ENCODE peak calls at places on chromosomes 11 and 22, in seven cellular contexts. One of them, this sample, is unnamed.

GRCh38 chr11:64358907-64359711 is at the start of gene RPS6KA4:
- DNase-seq in activated CD4-positive, alpha-beta T cell treated with anti-CD3 and anti-CD28 coated beads for 36 hours: peak; percentile 80
- DNase-seq in SK-MEL-5: peak; percentile 59
- DNase-seq in GM12891: peak; percentile 94
- DNase-seq in stimulated activated naive CD4-positive, alpha-beta T cell: no peak
- DNase-seq in neuronal stem cell: peak; percentile 57
- DNase-seq in AG08396: peak; percentile 98
- DNase-seq in this sample: peak; percentile 60

GRCh38 chr11:68025047-68025446 is 5.4 kb upstream of the NDUFS8 start:
- DNase-seq in stimulated activated naive CD4-positive, alpha-beta T cell: no peak
- DNase-seq in neuronal stem cell: no peak
- DNase-seq in activated CD4-positive, alpha-beta T cell treated with anti-CD3 and anti-CD28 coated beads for 36 hours: no peak
- DNase-seq in SK-MEL-5: peak; percentile 17
- DNase-seq in AG08396: no peak
- DNase-seq in GM12891: no peak
- DNase-seq in this sample: no peak

GRCh38 chr11:125904678-125905077 is 370 bp downstream of the DDX25 start:
- DNase-seq in AG08396: no peak
- DNase-seq in neuronal stem cell: no peak
- DNase-seq in GM12891: no peak
- DNase-seq in SK-MEL-5: no peak
- DNase-seq in stimulated activated naive CD4-positive, alpha-beta T cell: no peak
- DNase-seq in activated CD4-positive, alpha-beta T cell treated with anti-CD3 and anti-CD28 coated beads for 36 hours: no peak
- DNase-seq in this sample: no peak

GRCh38 chr11:66056541-66056940 is 4.4 kb downstream of the SF3B2 start:
- DNase-seq in AG08396: no peak
- DNase-seq in stimulated activated naive CD4-positive, alpha-beta T cell: no peak
- DNase-seq in SK-MEL-5: no peak
- DNase-seq in GM12891: no peak
- DNase-seq in activated CD4-positive, alpha-beta T cell treated with anti-CD3 and anti-CD28 coated beads for 36 hours: no peak
- DNase-seq in neuronal stem cell: no peak
- DNase-seq in this sample: no peak

GRCh38 chr11:81886406-81887075 is 847.1 kb downstream of the FAM181B start:
- DNase-seq in AG08396: no peak
- DNase-seq in SK-MEL-5: no peak
- DNase-seq in neuronal stem cell: no peak
- DNase-seq in activated CD4-positive, alpha-beta T cell treated with anti-CD3 and anti-CD28 coated beads for 36 hours: peak; percentile 13
- DNase-seq in GM12891: no peak
- DNase-seq in stimulated activated naive CD4-positive, alpha-beta T cell: no peak
- DNase-seq in this sample: no peak

GRCh38 chr11:96213500-96213899 is 129.5 kb downstream of the MAML2 start:
- DNase-seq in GM12891: no peak
- DNase-seq in AG08396: no peak
- DNase-seq in neuronal stem cell: no peak
- DNase-seq in activated CD4-positive, alpha-beta T cell treated with anti-CD3 and anti-CD28 coated beads for 36 hours: no peak
- DNase-seq in SK-MEL-5: peak; percentile 43
- DNase-seq in stimulated activated naive CD4-positive, alpha-beta T cell: no peak
- DNase-seq in this sample: peak; percentile 84

GRCh38 chr22:22614065-22614464 is 30.3 kb upstream of the GGTLC2 start:
- DNase-seq in activated CD4-positive, alpha-beta T cell treated with anti-CD3 and anti-CD28 coated beads for 36 hours: no peak
- DNase-seq in neuronal stem cell: no peak
- DNase-seq in GM12891: no peak
- DNase-seq in stimulated activated naive CD4-positive, alpha-beta T cell: no peak
- DNase-seq in SK-MEL-5: no peak
- DNase-seq in AG08396: no peak
- DNase-seq in this sample: no peak

GRCh38 chr11:112655386-112655785 is 305.8 kb upstream of the NCAM1 start:
- DNase-seq in SK-MEL-5: peak; percentile 16
- DNase-seq in GM12891: no peak
- DNase-seq in AG08396: no peak
- DNase-seq in activated CD4-positive, alpha-beta T cell treated with anti-CD3 and anti-CD28 coated beads for 36 hours: no peak
- DNase-seq in neuronal stem cell: no peak
- DNase-seq in stimulated activated naive CD4-positive, alpha-beta T cell: no peak
- DNase-seq in this sample: peak; percentile 32

GRCh38 chr22:41619979-41620645 is 731 bp downstream of the DESI1 start:
- DNase-seq in GM12891: peak; percentile 19
- DNase-seq in activated CD4-positive, alpha-beta T cell treated with anti-CD3 and anti-CD28 coated beads for 36 hours: peak; percentile 72
- DNase-seq in stimulated activated naive CD4-positive, alpha-beta T cell: no peak
- DNase-seq in neuronal stem cell: peak; percentile 3
- DNase-seq in AG08396: peak; percentile 20
- DNase-seq in SK-MEL-5: peak; percentile 16
- DNase-seq in this sample: peak; percentile 7

GRCh38 chr22:39871008-39871798 is 22.4 kb downstream of the ENTHD1 start:
- DNase-seq in stimulated activated naive CD4-positive, alpha-beta T cell: no peak
- DNase-seq in AG08396: no peak
- DNase-seq in SK-MEL-5: no peak
- DNase-seq in GM12891: no peak
- DNase-seq in activated CD4-positive, alpha-beta T cell treated with anti-CD3 and anti-CD28 coated beads for 36 hours: no peak
- DNase-seq in neuronal stem cell: no peak
- DNase-seq in this sample: no peak

GRCh38 chr11:113729456-113729855 is 23.3 kb upstream of the TMPRSS5 start:
- DNase-seq in GM12891: no peak
- DNase-seq in stimulated activated naive CD4-positive, alpha-beta T cell: no peak
- DNase-seq in activated CD4-positive, alpha-beta T cell treated with anti-CD3 and anti-CD28 coated beads for 36 hours: no peak
- DNase-seq in SK-MEL-5: no peak
- DNase-seq in neuronal stem cell: no peak
- DNase-seq in AG08396: no peak
- DNase-seq in this sample: no peak

GRCh38 chr11:133957926-133958325 is 1.2 kb upstream of the IGSF9B start:
- DNase-seq in AG08396: no peak
- DNase-seq in neuronal stem cell: no peak
- DNase-seq in GM12891: no peak
- DNase-seq in SK-MEL-5: no peak
- DNase-seq in activated CD4-positive, alpha-beta T cell treated with anti-CD3 and anti-CD28 coated beads for 36 hours: no peak
- DNase-seq in stimulated activated naive CD4-positive, alpha-beta T cell: no peak
- DNase-seq in this sample: no peak

GRCh38 chr22:35506259-35506570 is 34.4 kb upstream of the RASD2 start:
- DNase-seq in GM12891: no peak
- DNase-seq in activated CD4-positive, alpha-beta T cell treated with anti-CD3 and anti-CD28 coated beads for 36 hours: no peak
- DNase-seq in neuronal stem cell: no peak
- DNase-seq in stimulated activated naive CD4-positive, alpha-beta T cell: no peak
- DNase-seq in SK-MEL-5: peak; percentile 99
- DNase-seq in AG08396: no peak
- DNase-seq in this sample: no peak

GRCh38 chr11:64638829-64639228 is 47.8 kb downstream of the SLC22A12 start:
- DNase-seq in neuronal stem cell: no peak
- DNase-seq in GM12891: no peak
- DNase-seq in SK-MEL-5: no peak
- DNase-seq in AG08396: no peak
- DNase-seq in stimulated activated naive CD4-positive, alpha-beta T cell: no peak
- DNase-seq in activated CD4-positive, alpha-beta T cell treated with anti-CD3 and anti-CD28 coated beads for 36 hours: no peak
- DNase-seq in this sample: no peak

GRCh38 chr11:2204361-2205213 is 33.0 kb upstream of the TH start:
- DNase-seq in neuronal stem cell: no peak
- DNase-seq in activated CD4-positive, alpha-beta T cell treated with anti-CD3 and anti-CD28 coated beads for 36 hours: peak; percentile 4
- DNase-seq in SK-MEL-5: no peak
- DNase-seq in AG08396: no peak
- DNase-seq in stimulated activated naive CD4-positive, alpha-beta T cell: no peak
- DNase-seq in GM12891: no peak
- DNase-seq in this sample: no peak

GRCh38 chr22:22061085-22062077 is 78.8 kb upstream of the TOP3B start:
- DNase-seq in activated CD4-positive, alpha-beta T cell treated with anti-CD3 and anti-CD28 coated beads for 36 hours: no peak
- DNase-seq in AG08396: no peak
- DNase-seq in stimulated activated naive CD4-positive, alpha-beta T cell: no peak
- DNase-seq in GM12891: no peak
- DNase-seq in neuronal stem cell: no peak
- DNase-seq in SK-MEL-5: peak; percentile 53
- DNase-seq in this sample: no peak

GRCh38 chr11:43810929-43811596 is 69.6 kb upstream of the ALKBH3 start:
- DNase-seq in neuronal stem cell: no peak
- DNase-seq in AG08396: no peak
- DNase-seq in GM12891: no peak
- DNase-seq in stimulated activated naive CD4-positive, alpha-beta T cell: no peak
- DNase-seq in activated CD4-positive, alpha-beta T cell treated with anti-CD3 and anti-CD28 coated beads for 36 hours: no peak
- DNase-seq in SK-MEL-5: peak; percentile 61
- DNase-seq in this sample: no peak

GRCh38 chr22:47398921-47399790 is 636.7 kb downstream of the TBC1D22A start:
- DNase-seq in stimulated activated naive CD4-positive, alpha-beta T cell: no peak
- DNase-seq in SK-MEL-5: no peak
- DNase-seq in activated CD4-positive, alpha-beta T cell treated with anti-CD3 and anti-CD28 coated beads for 36 hours: no peak
- DNase-seq in GM12891: no peak
- DNase-seq in AG08396: no peak
- DNase-seq in neuronal stem cell: no peak
- DNase-seq in this sample: no peak

GRCh38 chr11:122197055-122197987 is 81.3 kb upstream of the BLID start:
- DNase-seq in activated CD4-positive, alpha-beta T cell treated with anti-CD3 and anti-CD28 coated beads for 36 hours: no peak
- DNase-seq in GM12891: no peak
- DNase-seq in stimulated activated naive CD4-positive, alpha-beta T cell: no peak
- DNase-seq in neuronal stem cell: no peak
- DNase-seq in AG08396: peak; percentile 77
- DNase-seq in SK-MEL-5: peak; percentile 30
- DNase-seq in this sample: peak; percentile 100

GRCh38 chr22:36010913-36011312 is 17.7 kb downstream of the RBFOX2 start:
- DNase-seq in stimulated activated naive CD4-positive, alpha-beta T cell: no peak
- DNase-seq in GM12891: no peak
- DNase-seq in neuronal stem cell: no peak
- DNase-seq in activated CD4-positive, alpha-beta T cell treated with anti-CD3 and anti-CD28 coated beads for 36 hours: no peak
- DNase-seq in AG08396: peak; percentile 48
- DNase-seq in SK-MEL-5: no peak
- DNase-seq in this sample: peak; percentile 76

GRCh38 chr11:126519653-126520573 is 164.4 kb downstream of the ST3GAL4 start:
- DNase-seq in activated CD4-positive, alpha-beta T cell treated with anti-CD3 and anti-CD28 coated beads for 36 hours: no peak
- DNase-seq in neuronal stem cell: no peak
- DNase-seq in stimulated activated naive CD4-positive, alpha-beta T cell: no peak
- DNase-seq in AG08396: no peak
- DNase-seq in GM12891: no peak
- DNase-seq in SK-MEL-5: no peak
- DNase-seq in this sample: no peak

GRCh38 chr11:64745523-64746328 is 1.8 kb upstream of the RASGRP2 start:
- DNase-seq in stimulated activated naive CD4-positive, alpha-beta T cell: peak; percentile 79
- DNase-seq in neuronal stem cell: peak; percentile 66
- DNase-seq in SK-MEL-5: peak; percentile 52
- DNase-seq in AG08396: peak; percentile 87
- DNase-seq in GM12891: peak; percentile 82
- DNase-seq in activated CD4-positive, alpha-beta T cell treated with anti-CD3 and anti-CD28 coated beads for 36 hours: peak; percentile 69
- DNase-seq in this sample: no peak

GRCh38 chr11:73318501-73319011 is 10.5 kb downstream of the ARHGEF17 start:
- DNase-seq in SK-MEL-5: no peak
- DNase-seq in GM12891: no peak
- DNase-seq in activated CD4-positive, alpha-beta T cell treated with anti-CD3 and anti-CD28 coated beads for 36 hours: no peak
- DNase-seq in stimulated activated naive CD4-positive, alpha-beta T cell: no peak
- DNase-seq in AG08396: no peak
- DNase-seq in neuronal stem cell: no peak
- DNase-seq in this sample: no peak

GRCh38 chr11:95200781-95201457 is 30.1 kb downstream of the SESN3 start:
- DNase-seq in activated CD4-positive, alpha-beta T cell treated with anti-CD3 and anti-CD28 coated beads for 36 hours: no peak
- DNase-seq in neuronal stem cell: no peak
- DNase-seq in SK-MEL-5: no peak
- DNase-seq in GM12891: no peak
- DNase-seq in AG08396: no peak
- DNase-seq in stimulated activated naive CD4-positive, alpha-beta T cell: no peak
- DNase-seq in this sample: no peak

GRCh38 chr11:48116843-48117242 is 99.8 kb upstream of the OR4B1 start:
- DNase-seq in stimulated activated naive CD4-positive, alpha-beta T cell: no peak
- DNase-seq in AG08396: no peak
- DNase-seq in SK-MEL-5: peak; percentile 50
- DNase-seq in neuronal stem cell: no peak
- DNase-seq in activated CD4-positive, alpha-beta T cell treated with anti-CD3 and anti-CD28 coated beads for 36 hours: peak; percentile 34
- DNase-seq in GM12891: no peak
- DNase-seq in this sample: peak; percentile 31

GRCh38 chr11:71357414-71357813 is 90.8 kb downstream of the DHCR7 start:
- DNase-seq in activated CD4-positive, alpha-beta T cell treated with anti-CD3 and anti-CD28 coated beads for 36 hours: no peak
- DNase-seq in SK-MEL-5: no peak
- DNase-seq in neuronal stem cell: no peak
- DNase-seq in GM12891: no peak
- DNase-seq in stimulated activated naive CD4-positive, alpha-beta T cell: no peak
- DNase-seq in AG08396: no peak
- DNase-seq in this sample: no peak

GRCh38 chr22:24819941-24820461 is 14.0 kb downstream of the SGSM1 start:
- DNase-seq in neuronal stem cell: no peak
- DNase-seq in AG08396: no peak
- DNase-seq in activated CD4-positive, alpha-beta T cell treated with anti-CD3 and anti-CD28 coated beads for 36 hours: no peak
- DNase-seq in GM12891: no peak
- DNase-seq in SK-MEL-5: no peak
- DNase-seq in stimulated activated naive CD4-positive, alpha-beta T cell: no peak
- DNase-seq in this sample: no peak

GRCh38 chr11:57364851-57365660 is 15.9 kb downstream of the PRG3 start:
- DNase-seq in stimulated activated naive CD4-positive, alpha-beta T cell: no peak
- DNase-seq in AG08396: no peak
- DNase-seq in GM12891: no peak
- DNase-seq in neuronal stem cell: no peak
- DNase-seq in SK-MEL-5: no peak
- DNase-seq in activated CD4-positive, alpha-beta T cell treated with anti-CD3 and anti-CD28 coated beads for 36 hours: no peak
- DNase-seq in this sample: no peak

GRCh38 chr22:27952091-27952490 is 33.0 kb upstream of the PITPNB start:
- DNase-seq in neuronal stem cell: no peak
- DNase-seq in activated CD4-positive, alpha-beta T cell treated with anti-CD3 and anti-CD28 coated beads for 36 hours: no peak
- DNase-seq in SK-MEL-5: peak; percentile 46
- DNase-seq in GM12891: no peak
- DNase-seq in AG08396: no peak
- DNase-seq in stimulated activated naive CD4-positive, alpha-beta T cell: no peak
- DNase-seq in this sample: peak; percentile 56

This sample was measured in HT1080.